ENCODE peak calls at places on chromosomes 1 and 21, in nine cellular contexts. One of them, this sample, is unnamed.

GRCh38 chr1:93600663-93601062 is 81.0 kb downstream of the BCAR3 start:
- DNase-seq in lower lobe of right lung: no peak
- DNase-seq in body of pancreas: peak; percentile 42
- DNase-seq in PC-9: no peak
- DNase-seq in heart right ventricle: no peak
- DNase-seq in WERI-Rb-1: no peak
- DNase-seq in astrocyte: no peak
- DNase-seq in transverse colon: no peak
- DNase-seq in left ventricle myocardium inferior: no peak
- DNase-seq in this sample: no peak

GRCh38 chr1:226778657-226779058 is 39.6 kb upstream of the ITPKB start:
- DNase-seq in lower lobe of right lung: no peak
- DNase-seq in body of pancreas: no peak
- DNase-seq in PC-9: no peak
- DNase-seq in heart right ventricle: peak; percentile 18
- DNase-seq in WERI-Rb-1: no peak
- DNase-seq in astrocyte: peak; percentile 98
- DNase-seq in transverse colon: peak; percentile 51
- DNase-seq in left ventricle myocardium inferior: no peak
- DNase-seq in this sample: no peak

GRCh38 chr1:41525891-41526587 is 41.6 kb upstream of the EDN2 start:
- DNase-seq in lower lobe of right lung: no peak
- DNase-seq in body of pancreas: no peak
- DNase-seq in PC-9: no peak
- DNase-seq in heart right ventricle: no peak
- DNase-seq in WERI-Rb-1: no peak
- DNase-seq in astrocyte: no peak
- DNase-seq in transverse colon: no peak
- DNase-seq in left ventricle myocardium inferior: no peak
- DNase-seq in this sample: no peak

GRCh38 chr1:230747139-230747730 is at the start of gene CAPN9:
- DNase-seq in lower lobe of right lung: no peak
- DNase-seq in body of pancreas: no peak
- DNase-seq in PC-9: no peak
- DNase-seq in heart right ventricle: no peak
- DNase-seq in WERI-Rb-1: no peak
- DNase-seq in astrocyte: no peak
- DNase-seq in transverse colon: peak; percentile 32
- DNase-seq in left ventricle myocardium inferior: no peak
- DNase-seq in this sample: no peak

GRCh38 chr1:21816602-21817302 is 4.7 kb downstream of the LDLRAD2 start:
- DNase-seq in lower lobe of right lung: no peak
- DNase-seq in body of pancreas: no peak
- DNase-seq in PC-9: peak; percentile 90
- DNase-seq in heart right ventricle: no peak
- DNase-seq in WERI-Rb-1: no peak
- DNase-seq in astrocyte: peak; percentile 63
- DNase-seq in transverse colon: no peak
- DNase-seq in left ventricle myocardium inferior: no peak
- DNase-seq in this sample: no peak

GRCh38 chr1:244801246-244801645 is 34.2 kb upstream of the COX20 start:
- DNase-seq in lower lobe of right lung: no peak
- DNase-seq in body of pancreas: peak; percentile 33
- DNase-seq in PC-9: no peak
- DNase-seq in heart right ventricle: no peak
- DNase-seq in WERI-Rb-1: peak; percentile 44
- DNase-seq in astrocyte: no peak
- DNase-seq in transverse colon: peak; percentile 13
- DNase-seq in left ventricle myocardium inferior: no peak
- DNase-seq in this sample: no peak

GRCh38 chr1:41870076-41870562 is 48.6 kb downstream of the HIVEP3 start:
- DNase-seq in lower lobe of right lung: no peak
- DNase-seq in body of pancreas: no peak
- DNase-seq in PC-9: peak; percentile 82
- DNase-seq in heart right ventricle: no peak
- DNase-seq in WERI-Rb-1: no peak
- DNase-seq in astrocyte: peak; percentile 81
- DNase-seq in transverse colon: no peak
- DNase-seq in left ventricle myocardium inferior: no peak
- DNase-seq in this sample: no peak

GRCh38 chr21:32412162-32412997 is at the start of gene EVA1C:
- DNase-seq in lower lobe of right lung: peak; percentile 83
- DNase-seq in body of pancreas: peak; percentile 67
- DNase-seq in PC-9: no peak
- DNase-seq in heart right ventricle: peak; percentile 77
- DNase-seq in WERI-Rb-1: no peak
- DNase-seq in astrocyte: no peak
- DNase-seq in transverse colon: peak; percentile 82
- DNase-seq in left ventricle myocardium inferior: peak; percentile 78
- DNase-seq in this sample: peak; percentile 62

GRCh38 chr1:10508511-10508951 is 33.8 kb downstream of the PEX14 start:
- DNase-seq in lower lobe of right lung: no peak
- DNase-seq in body of pancreas: no peak
- DNase-seq in PC-9: no peak
- DNase-seq in heart right ventricle: no peak
- DNase-seq in WERI-Rb-1: peak; percentile 44
- DNase-seq in astrocyte: peak; percentile 57
- DNase-seq in transverse colon: no peak
- DNase-seq in left ventricle myocardium inferior: no peak
- DNase-seq in this sample: no peak

GRCh38 chr1:52552505-52553371 is at the start of gene TUT4:
- DNase-seq in lower lobe of right lung: peak; percentile 84
- DNase-seq in body of pancreas: peak; percentile 73
- DNase-seq in PC-9: peak; percentile 63
- DNase-seq in heart right ventricle: peak; percentile 81
- DNase-seq in WERI-Rb-1: peak; percentile 93
- DNase-seq in astrocyte: peak; percentile 62
- DNase-seq in transverse colon: peak; percentile 72
- DNase-seq in left ventricle myocardium inferior: peak; percentile 80
- DNase-seq in this sample: peak; percentile 84

GRCh38 chr1:110951161-110951560 is 12.6 kb downstream of the LRIF1 start:
- DNase-seq in lower lobe of right lung: no peak
- DNase-seq in body of pancreas: no peak
- DNase-seq in PC-9: no peak
- DNase-seq in heart right ventricle: no peak
- DNase-seq in WERI-Rb-1: no peak
- DNase-seq in astrocyte: no peak
- DNase-seq in transverse colon: no peak
- DNase-seq in left ventricle myocardium inferior: no peak
- DNase-seq in this sample: no peak

GRCh38 chr1:110956586-110956985 is 7.1 kb downstream of the LRIF1 start:
- DNase-seq in lower lobe of right lung: no peak
- DNase-seq in body of pancreas: no peak
- DNase-seq in PC-9: no peak
- DNase-seq in heart right ventricle: no peak
- DNase-seq in WERI-Rb-1: no peak
- DNase-seq in astrocyte: no peak
- DNase-seq in transverse colon: no peak
- DNase-seq in left ventricle myocardium inferior: no peak
- DNase-seq in this sample: no peak

GRCh38 chr1:110948038-110948810 is 15.5 kb downstream of the LRIF1 start:
- DNase-seq in lower lobe of right lung: no peak
- DNase-seq in body of pancreas: no peak
- DNase-seq in PC-9: no peak
- DNase-seq in heart right ventricle: no peak
- DNase-seq in WERI-Rb-1: no peak
- DNase-seq in astrocyte: peak; percentile 30
- DNase-seq in transverse colon: no peak
- DNase-seq in left ventricle myocardium inferior: no peak
- DNase-seq in this sample: no peak

GRCh38 chr1:110953031-110953430 is 10.7 kb downstream of the LRIF1 start:
- DNase-seq in lower lobe of right lung: no peak
- DNase-seq in body of pancreas: no peak
- DNase-seq in PC-9: peak; percentile 26
- DNase-seq in heart right ventricle: no peak
- DNase-seq in WERI-Rb-1: no peak
- DNase-seq in astrocyte: no peak
- DNase-seq in transverse colon: no peak
- DNase-seq in left ventricle myocardium inferior: no peak
- DNase-seq in this sample: no peak

DNA sequence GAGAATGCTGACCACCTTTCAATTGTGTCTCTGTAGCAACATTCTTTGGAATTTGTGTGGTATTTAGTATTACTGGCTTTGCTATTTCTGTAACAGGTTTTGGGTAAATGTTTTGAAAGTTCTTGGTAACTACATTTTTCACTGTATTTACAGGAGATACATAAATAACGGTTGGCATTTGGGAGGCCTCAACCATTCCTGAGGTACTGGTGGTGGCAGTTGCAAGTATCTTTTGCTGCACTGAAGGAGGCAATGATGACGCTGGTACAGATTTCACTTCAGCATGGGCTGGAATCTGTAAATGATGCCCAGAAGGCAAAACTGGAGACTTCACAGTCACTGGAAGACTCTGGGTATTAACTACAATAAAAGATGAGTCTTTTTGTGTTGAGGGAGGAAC is 11.7 kb downstream of the LRIF1 start:
- DNase-seq in lower lobe of right lung: no peak
- DNase-seq in body of pancreas: no peak
- DNase-seq in PC-9: no peak
- DNase-seq in heart right ventricle: no peak
- DNase-seq in WERI-Rb-1: no peak
- DNase-seq in astrocyte: no peak
- DNase-seq in transverse colon: no peak
- DNase-seq in left ventricle myocardium inferior: no peak
- DNase-seq in this sample: no peak
- TF ChIP-seq CTCF in lower lobe of right lung: no peak
- TF ChIP-seq CTCF in body of pancreas: no peak
- TF ChIP-seq CTCF in PC-9: no peak
- TF ChIP-seq CTCF in heart right ventricle: no peak
- TF ChIP-seq CTCF in WERI-Rb-1: no peak
- TF ChIP-seq CTCF in astrocyte: no peak
- TF ChIP-seq CTCF in transverse colon: no peak
- TF ChIP-seq CTCF in left ventricle myocardium inferior: no peak
- TF ChIP-seq CTCF in this sample: no peak

DNA sequence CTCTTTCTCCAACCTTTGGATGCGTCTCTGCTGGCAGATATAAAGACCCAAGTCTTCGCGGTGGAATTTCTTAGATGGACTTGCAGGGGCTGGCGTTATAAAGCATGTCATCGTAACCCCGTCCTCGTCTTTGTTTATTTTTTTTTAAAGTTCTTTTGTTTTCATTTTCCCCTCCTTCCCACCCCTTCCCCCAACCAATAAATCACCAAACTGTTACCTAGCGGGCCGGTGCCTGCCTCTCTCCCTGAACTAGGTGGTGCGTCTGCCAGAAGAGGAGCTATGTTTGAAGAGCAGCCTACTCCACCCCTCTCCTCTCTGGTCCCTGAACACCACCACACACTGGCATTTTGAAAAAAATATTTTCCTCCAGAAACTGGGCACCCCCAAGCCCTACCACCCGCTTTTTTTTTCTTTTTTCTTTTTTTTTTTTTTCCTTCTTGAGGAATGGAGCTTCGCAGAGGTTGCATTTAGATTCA is at the start of gene CACNA1E:
- DNase-seq in lower lobe of right lung: no peak
- DNase-seq in body of pancreas: no peak
- DNase-seq in PC-9: no peak
- DNase-seq in heart right ventricle: no peak
- DNase-seq in WERI-Rb-1: no peak
- DNase-seq in astrocyte: no peak
- DNase-seq in transverse colon: no peak
- DNase-seq in left ventricle myocardium inferior: no peak
- DNase-seq in this sample: no peak
- H3K27me3 ChIP-seq in lower lobe of right lung: peaks cover 65% of the 10 kb centered on the region
- H3K27me3 ChIP-seq in body of pancreas: peaks cover 16% of the 10 kb centered on the region
- H3K27me3 ChIP-seq in PC-9: peaks cover 53% of the 10 kb centered on the region
- H3K27me3 ChIP-seq in heart right ventricle: peaks cover 76% of the 10 kb centered on the region
- H3K27me3 ChIP-seq in WERI-Rb-1: peaks cover 32% of the 10 kb centered on the region
- H3K27me3 ChIP-seq in astrocyte: peaks cover 60% of the 10 kb centered on the region
- H3K27me3 ChIP-seq in transverse colon: peaks cover 76% of the 10 kb centered on the region
- H3K27me3 ChIP-seq in left ventricle myocardium inferior: peaks cover 95% of the 10 kb centered on the region
- H3K27me3 ChIP-seq in this sample: peaks cover 5% of the 10 kb centered on the region

DNA sequence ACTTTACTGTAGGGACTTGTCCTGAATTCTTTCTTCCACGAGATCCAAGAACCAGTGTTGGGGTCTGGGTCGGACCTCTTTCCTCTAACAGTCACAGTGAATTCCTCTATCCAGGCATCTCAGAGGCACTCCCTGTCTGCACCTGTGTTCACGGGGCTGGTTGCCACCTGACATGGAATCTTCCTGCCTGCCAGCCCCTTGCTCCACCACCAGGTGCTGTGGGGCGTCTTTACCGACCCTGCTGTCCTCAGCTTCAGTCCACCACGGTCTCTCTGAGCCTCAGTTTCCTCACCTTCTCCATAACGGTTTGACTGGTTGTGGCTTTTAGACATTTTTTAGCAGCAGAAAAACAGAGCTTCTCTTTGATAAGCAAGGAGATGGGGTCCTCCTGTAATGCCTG is 62.7 kb downstream of the SDC3 start:
- DNase-seq in lower lobe of right lung: no peak
- DNase-seq in body of pancreas: no peak
- DNase-seq in PC-9: no peak
- DNase-seq in heart right ventricle: no peak
- DNase-seq in WERI-Rb-1: no peak
- DNase-seq in astrocyte: no peak
- DNase-seq in transverse colon: no peak
- DNase-seq in left ventricle myocardium inferior: no peak
- DNase-seq in this sample: no peak
- TF ChIP-seq CTCF in lower lobe of right lung: no peak
- TF ChIP-seq CTCF in body of pancreas: no peak
- TF ChIP-seq CTCF in PC-9: peak; percentile 26
- TF ChIP-seq CTCF in heart right ventricle: no peak
- TF ChIP-seq CTCF in WERI-Rb-1: peak; percentile 38
- TF ChIP-seq CTCF in astrocyte: no peak
- TF ChIP-seq CTCF in transverse colon: no peak
- TF ChIP-seq CTCF in left ventricle myocardium inferior: no peak
- TF ChIP-seq CTCF in this sample: no peak

GRCh38 chr21:45348591-45349327 is 56.2 kb upstream of the COL18A1 start:
- DNase-seq in lower lobe of right lung: peak; percentile 28
- DNase-seq in body of pancreas: no peak
- DNase-seq in PC-9: no peak
- DNase-seq in heart right ventricle: peak; percentile 8
- DNase-seq in WERI-Rb-1: no peak
- DNase-seq in astrocyte: no peak
- DNase-seq in transverse colon: no peak
- DNase-seq in left ventricle myocardium inferior: no peak
- DNase-seq in this sample: no peak
- H3K27me3 ChIP-seq in lower lobe of right lung: no peaks in the 10 kb centered on the region
- H3K27me3 ChIP-seq in body of pancreas: no peaks in the 10 kb centered on the region
- H3K27me3 ChIP-seq in PC-9: no peaks in the 10 kb centered on the region
- H3K27me3 ChIP-seq in heart right ventricle: no peaks in the 10 kb centered on the region
- H3K27me3 ChIP-seq in WERI-Rb-1: no peaks in the 10 kb centered on the region
- H3K27me3 ChIP-seq in astrocyte: no peaks in the 10 kb centered on the region
- H3K27me3 ChIP-seq in transverse colon: no peaks in the 10 kb centered on the region
- H3K27me3 ChIP-seq in left ventricle myocardium inferior: no peaks in the 10 kb centered on the region
- H3K27me3 ChIP-seq in this sample: no peaks in the 10 kb centered on the region

DNA sequence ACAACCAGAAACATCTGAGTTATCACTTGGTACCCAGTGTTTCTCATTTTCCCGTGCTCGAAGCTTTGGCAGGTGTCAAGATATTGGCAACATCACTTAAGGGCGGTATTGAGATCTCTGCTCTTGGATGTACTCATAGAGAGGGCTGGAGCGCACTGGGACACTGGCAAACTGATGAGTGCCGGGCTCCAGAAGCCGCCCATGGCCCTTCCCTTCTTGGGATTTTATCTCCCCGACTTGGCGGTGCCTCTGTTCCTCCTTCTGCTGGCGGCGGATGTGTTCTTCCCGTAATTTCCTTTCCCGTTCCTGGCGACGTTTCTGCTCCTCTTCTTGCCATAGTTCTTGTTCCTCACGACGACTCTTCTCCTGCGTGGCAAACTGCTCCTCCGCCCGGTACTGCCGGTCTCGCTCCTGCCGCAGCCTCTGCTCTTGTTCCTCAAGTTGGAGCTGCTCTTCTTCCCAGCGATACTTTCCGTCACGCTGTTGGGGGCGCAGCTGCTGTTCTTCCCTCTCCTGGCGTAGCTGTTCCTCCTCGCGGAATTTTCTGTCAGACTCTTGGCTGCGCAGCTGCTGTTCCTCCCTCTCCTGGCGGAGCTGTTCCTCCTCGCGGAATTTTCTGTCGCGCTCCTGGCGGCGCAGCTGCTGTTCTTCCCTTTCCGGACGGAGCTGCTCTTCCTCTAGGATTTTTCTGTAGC is 7.8 kb downstream of the TCHH start:
- DNase-seq in lower lobe of right lung: no peak
- DNase-seq in body of pancreas: no peak
- DNase-seq in PC-9: no peak
- DNase-seq in heart right ventricle: peak; percentile 11
- DNase-seq in WERI-Rb-1: no peak
- DNase-seq in astrocyte: no peak
- DNase-seq in transverse colon: no peak
- DNase-seq in left ventricle myocardium inferior: no peak
- DNase-seq in this sample: no peak
- TF ChIP-seq CTCF in lower lobe of right lung: no peak
- TF ChIP-seq CTCF in body of pancreas: no peak
- TF ChIP-seq CTCF in PC-9: no peak
- TF ChIP-seq CTCF in heart right ventricle: no peak
- TF ChIP-seq CTCF in WERI-Rb-1: no peak
- TF ChIP-seq CTCF in astrocyte: no peak
- TF ChIP-seq CTCF in transverse colon: no peak
- TF ChIP-seq CTCF in left ventricle myocardium inferior: no peak
- TF ChIP-seq CTCF in this sample: no peak

This sample was measured in right lobe of liver.